ENCODE peak calls at places on chromosomes 2 and 18, in six cellular contexts. V, O, N, E, F and K are unnamed samples. For H3K9me3, H3K79me1 and H3K27me3, the result is how much of the 10 kb centered on the place peaks cover.

GRCh38 chr18:8730080-8730827 is 24.9 kb downstream of the MTCL1 start:
- DNase-seq in V (no peak), O (peak), N (peak), E (no peak), F (peak), K (no peak)

GRCh38 chr2:126860395-126860794 is 38.3 kb upstream of the TEX51 start:
- DNase-seq in V (no peak), O (no peak), N (no peak), E (no peak), F (no peak), K (no peak)

GRCh38 chr2:121334581-121335293 is 49.7 kb upstream of the TFCP2L1 start:
- DNase-seq in V (peak), O (no peak), N (no peak), E (no peak), F (peak), K (no peak)

GRCh38 chr18:25253136-25253535 is 98.8 kb downstream of the ZNF521 start:
- DNase-seq in V (no peak), O (no peak), N (no peak), E (no peak), F (no peak), K (no peak)

GRCh38 chr2:107419191-107419590 is 407.5 kb upstream of the RGPD4 start:
- DNase-seq in V (no peak), O (no peak), N (no peak), E (no peak), F (peak), K (no peak)

GRCh38 chr18:6271585-6271984 is 143.1 kb downstream of the L3MBTL4 start:
- DNase-seq in V (peak), O (no peak), N (no peak), E (no peak), F (no peak), K (no peak)

GRCh38 chr2:223723954-223724411 is 113.4 kb downstream of the AP1S3 start:
- DNase-seq in V (peak), O (no peak), N (peak), E (no peak), F (peak), K (no peak)

GRCh38 chr2:131404794-131405193 is 40.8 kb upstream of the RAB6D start:
- DNase-seq in V (no peak), O (no peak), N (no peak), E (no peak), F (no peak), K (no peak)

DNA sequence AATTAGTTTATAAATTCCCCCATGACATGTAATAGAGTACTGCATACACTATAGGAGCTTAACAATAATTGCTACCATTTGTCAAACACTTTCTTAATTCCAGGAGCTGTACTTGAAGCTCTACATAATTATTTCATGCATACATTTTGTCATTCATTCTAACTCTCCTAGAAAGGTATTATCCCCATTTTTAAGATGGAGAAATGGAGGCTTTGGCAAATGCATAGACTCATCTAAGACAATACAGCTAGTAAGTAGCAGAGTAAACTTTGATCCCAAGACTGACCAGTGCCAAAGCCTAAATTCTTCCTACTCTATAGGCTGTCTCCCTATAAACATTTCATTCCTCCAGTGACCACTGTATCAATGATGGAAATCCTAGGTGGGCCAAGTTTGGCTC is 42.6 kb upstream of the TMEM247 start:
- DNase-seq in V (no peak), O (no peak), N (no peak), E (no peak), F (no peak), K (no peak)
- H3K9me3 ChIP-seq in V (under half), O (under half), N (under half), E (under half), F (under half), K (under half)

GRCh38 chr2:128299628-128300027 is 19.0 kb downstream of the HS6ST1 start:
- DNase-seq in V (no peak), O (no peak), N (no peak), E (no peak), F (no peak), K (no peak)

GRCh38 chr2:128300621-128301020 is 18.0 kb downstream of the HS6ST1 start:
- DNase-seq in V (no peak), O (peak), N (no peak), E (no peak), F (peak), K (no peak)

GRCh38 chr2:128298846-128299507 is 19.7 kb downstream of the HS6ST1 start:
- DNase-seq in V (no peak), O (no peak), N (no peak), E (no peak), F (no peak), K (no peak)

GRCh38 chr2:128301021-128301420 is 17.6 kb downstream of the HS6ST1 start:
- DNase-seq in V (no peak), O (no peak), N (no peak), E (no peak), F (no peak), K (no peak)

DNA sequence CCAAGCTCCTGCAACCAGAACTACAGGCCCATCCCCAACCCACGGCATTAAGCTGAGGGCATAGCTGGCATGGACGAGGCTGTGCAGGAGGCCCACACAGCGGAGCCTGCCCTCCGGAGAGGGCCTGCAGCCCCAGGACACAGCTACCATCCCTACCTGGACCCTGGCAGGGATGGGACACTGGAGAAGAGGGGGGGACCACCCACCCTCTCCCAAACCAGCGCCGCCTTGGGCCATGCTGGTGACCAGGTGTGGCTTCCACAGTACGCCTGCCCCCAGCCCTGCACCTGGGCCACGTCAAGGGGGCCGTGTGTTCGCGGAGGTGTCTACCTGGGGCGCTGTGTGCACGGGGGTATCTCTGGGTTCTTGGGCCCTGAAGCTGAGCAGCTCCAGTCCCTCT is 18.5 kb downstream of the HS6ST1 start:
- DNase-seq in V (no peak), O (no peak), N (no peak), E (no peak), F (no peak), K (no peak)
- H3K79me1 ChIP-seq in V (under half), O (under half), N (under half), E (half or more), F (under half), K (under half)

GRCh38 chr2:96926236-96926635 is 56.4 kb upstream of the SEMA4C start:
- DNase-seq in V (no peak), O (no peak), N (no peak), E (no peak), F (no peak), K (no peak)
- H3K27me3 ChIP-seq in V (under half), O (half or more), N (half or more), E (under half), F (under half), K (half or more)

DNA sequence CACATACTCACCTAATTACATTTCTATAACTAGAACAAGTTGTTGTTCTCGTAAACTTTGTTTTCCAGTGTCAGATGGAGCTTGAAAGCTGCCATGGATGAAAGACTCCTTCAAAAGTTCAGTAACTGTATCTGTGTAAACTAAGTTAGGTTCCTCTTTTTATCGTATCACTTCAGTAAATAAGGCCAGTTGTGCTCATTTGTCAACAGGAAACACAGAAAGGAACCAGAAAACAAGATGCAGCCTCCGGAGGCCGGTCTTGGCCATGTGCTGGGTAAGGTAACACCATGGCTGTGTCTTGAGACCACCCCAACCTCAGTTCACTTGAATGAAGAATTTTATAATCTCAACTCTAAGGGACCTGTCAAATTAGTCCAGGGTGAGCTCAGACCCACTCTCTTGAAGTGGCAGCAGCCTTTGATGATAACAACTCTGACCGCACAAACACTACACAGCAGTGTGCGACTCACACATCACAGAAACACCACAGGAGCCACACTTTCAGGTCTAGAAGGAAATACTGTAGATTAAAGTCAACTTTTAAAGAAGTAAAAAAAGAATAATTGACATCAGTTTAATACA is 213.8 kb downstream of the AFF3 start:
- DNase-seq in V (no peak), O (no peak), N (peak), E (no peak), F (no peak), K (no peak)
- H3K9me3 ChIP-seq in V (under half), O (under half), N (under half), E (under half), F (under half), K (under half)